ENCODE peak calls at places on chromosome 19, in five cellular contexts. One of them, this sample, is unnamed.

GRCh38 chr19:37987356-37988332 is 80.6 kb downstream of the SIPA1L3 start:
- DNase-seq in GM23248: no peak
- DNase-seq in neuronal stem cell: no peak
- DNase-seq in neural progenitor cell: peak; percentile 51
- DNase-seq in H1: no peak
- DNase-seq in this sample: no peak

GRCh38 chr19:33194884-33195710 is 967 bp downstream of the LRP3 start:
- DNase-seq in GM23248: peak; percentile 70
- DNase-seq in neuronal stem cell: no peak
- DNase-seq in neural progenitor cell: peak; percentile 59
- DNase-seq in H1: no peak
- DNase-seq in this sample: no peak

GRCh38 chr19:18789422-18789832 is 1.7 kb downstream of the COMP start:
- DNase-seq in GM23248: no peak
- DNase-seq in neuronal stem cell: no peak
- DNase-seq in neural progenitor cell: no peak
- DNase-seq in H1: no peak
- DNase-seq in this sample: no peak

GRCh38 chr19:49645592-49645991 is 3.6 kb downstream of the SCAF1 start:
- DNase-seq in GM23248: no peak
- DNase-seq in neuronal stem cell: no peak
- DNase-seq in neural progenitor cell: no peak
- DNase-seq in H1: no peak
- DNase-seq in this sample: no peak

GRCh38 chr19:2793126-2793525 is 7.8 kb downstream of the THOP1 start:
- DNase-seq in GM23248: no peak
- DNase-seq in neuronal stem cell: no peak
- DNase-seq in neural progenitor cell: no peak
- DNase-seq in H1: no peak
- DNase-seq in this sample: no peak

GRCh38 chr19:10320602-10321416 is 5.0 kb upstream of the FDX2 start:
- DNase-seq in GM23248: no peak
- DNase-seq in neuronal stem cell: no peak
- DNase-seq in neural progenitor cell: no peak
- DNase-seq in H1: no peak
- DNase-seq in this sample: no peak

GRCh38 chr19:54517483-54517882 is 14.9 kb downstream of the LAIR2 start:
- DNase-seq in GM23248: peak; percentile 55
- DNase-seq in neuronal stem cell: peak; percentile 1
- DNase-seq in neural progenitor cell: peak; percentile 60
- DNase-seq in H1: no peak
- DNase-seq in this sample: no peak

GRCh38 chr19:55777528-55777927 is 8.6 kb downstream of the RFPL4AL1 start:
- DNase-seq in GM23248: no peak
- DNase-seq in neuronal stem cell: no peak
- DNase-seq in neural progenitor cell: no peak
- DNase-seq in H1: no peak
- DNase-seq in this sample: no peak

GRCh38 chr19:49911381-49912145 is 14.9 kb upstream of the IL4I1 start:
- DNase-seq in GM23248: no peak
- DNase-seq in neuronal stem cell: no peak
- DNase-seq in neural progenitor cell: no peak
- DNase-seq in H1: no peak
- DNase-seq in this sample: no peak

GRCh38 chr19:13619203-13619632 is 112.9 kb upstream of the CACNA1A start:
- DNase-seq in GM23248: peak; percentile 82
- DNase-seq in neuronal stem cell: no peak
- DNase-seq in neural progenitor cell: no peak
- DNase-seq in H1: no peak
- DNase-seq in this sample: no peak

GRCh38 chr19:21901861-21902260 is 65.9 kb upstream of the ZNF43 start:
- DNase-seq in GM23248: no peak
- DNase-seq in neuronal stem cell: no peak
- DNase-seq in neural progenitor cell: no peak
- DNase-seq in H1: no peak
- DNase-seq in this sample: no peak

GRCh38 chr19:1748703-1749341 is 4.5 kb upstream of the ONECUT3 start:
- DNase-seq in GM23248: no peak
- DNase-seq in neuronal stem cell: no peak
- DNase-seq in neural progenitor cell: no peak
- DNase-seq in H1: no peak
- DNase-seq in this sample: no peak

GRCh38 chr19:49689133-49690072 is at the start of gene ADM5:
- DNase-seq in GM23248: peak; percentile 51
- DNase-seq in neuronal stem cell: no peak
- DNase-seq in neural progenitor cell: peak; percentile 56
- DNase-seq in H1: no peak
- DNase-seq in this sample: no peak

GRCh38 chr19:16345457-16345856 is 20.8 kb downstream of the KLF2 start:
- DNase-seq in GM23248: no peak
- DNase-seq in neuronal stem cell: no peak
- DNase-seq in neural progenitor cell: no peak
- DNase-seq in H1: no peak
- DNase-seq in this sample: no peak

GRCh38 chr19:7819337-7819736 is 10.7 kb upstream of the EVI5L start:
- DNase-seq in GM23248: no peak
- DNase-seq in neuronal stem cell: no peak
- DNase-seq in neural progenitor cell: no peak
- DNase-seq in H1: no peak
- DNase-seq in this sample: no peak

GRCh38 chr19:50694815-50695145 is 24.8 kb downstream of the SHANK1 start:
- DNase-seq in GM23248: no peak
- DNase-seq in neuronal stem cell: no peak
- DNase-seq in neural progenitor cell: no peak
- DNase-seq in H1: no peak
- DNase-seq in this sample: no peak

GRCh38 chr19:31154021-31154420 is 195.2 kb downstream of the TSHZ3 start:
- DNase-seq in GM23248: peak; percentile 24
- DNase-seq in neuronal stem cell: no peak
- DNase-seq in neural progenitor cell: no peak
- DNase-seq in H1: no peak
- DNase-seq in this sample: peak; percentile 99

GRCh38 chr19:1089891-1090290 is 5.3 kb downstream of the POLR2E start:
- DNase-seq in GM23248: no peak
- DNase-seq in neuronal stem cell: no peak
- DNase-seq in neural progenitor cell: no peak
- DNase-seq in H1: no peak
- DNase-seq in this sample: no peak

GRCh38 chr19:38932425-38933179 is 1.9 kb downstream of the MRPS12 start:
- DNase-seq in GM23248: peak; percentile 65
- DNase-seq in neuronal stem cell: no peak
- DNase-seq in neural progenitor cell: peak; percentile 62
- DNase-seq in H1: no peak
- DNase-seq in this sample: no peak

GRCh38 chr19:39070888-39071287 is 13.3 kb upstream of the ACP7 start:
- DNase-seq in GM23248: peak; percentile 28
- DNase-seq in neuronal stem cell: no peak
- DNase-seq in neural progenitor cell: no peak
- DNase-seq in H1: no peak
- DNase-seq in this sample: no peak

GRCh38 chr19:2157452-2157851 is 6.1 kb upstream of the AP3D1 start:
- DNase-seq in GM23248: no peak
- DNase-seq in neuronal stem cell: no peak
- DNase-seq in neural progenitor cell: no peak
- DNase-seq in H1: no peak
- DNase-seq in this sample: no peak

GRCh38 chr19:39237200-39238184 is 7.3 kb downstream of the IFNL3 start:
- DNase-seq in GM23248: no peak
- DNase-seq in neuronal stem cell: no peak
- DNase-seq in neural progenitor cell: no peak
- DNase-seq in H1: no peak
- DNase-seq in this sample: no peak

GRCh38 chr19:52391135-52391534 is 6.5 kb upstream of the ZNF528 start:
- DNase-seq in GM23248: no peak
- DNase-seq in neuronal stem cell: no peak
- DNase-seq in neural progenitor cell: no peak
- DNase-seq in H1: no peak
- DNase-seq in this sample: no peak

GRCh38 chr19:7104783-7105447 is 35.4 kb downstream of the ZNF557 start:
- DNase-seq in GM23248: no peak
- DNase-seq in neuronal stem cell: no peak
- DNase-seq in neural progenitor cell: no peak
- DNase-seq in H1: no peak
- DNase-seq in this sample: no peak

GRCh38 chr19:5078179-5078578 is 109.3 kb downstream of the KDM4B start:
- DNase-seq in GM23248: no peak
- DNase-seq in neuronal stem cell: no peak
- DNase-seq in neural progenitor cell: no peak
- DNase-seq in H1: no peak
- DNase-seq in this sample: no peak
- H3K27me3 ChIP-seq in GM23248: no peaks in the 10 kb centered on the region
- H3K27me3 ChIP-seq in neuronal stem cell: no peaks in the 10 kb centered on the region
- H3K27me3 ChIP-seq in neural progenitor cell: no peaks in the 10 kb centered on the region
- H3K27me3 ChIP-seq in H1: no peaks in the 10 kb centered on the region
- H3K27me3 ChIP-seq in this sample: no peaks in the 10 kb centered on the region

GRCh38 chr19:46487802-46488445 is 7.7 kb downstream of the PNMA8B start:
- DNase-seq in GM23248: peak; percentile 85
- DNase-seq in neuronal stem cell: peak; percentile 85
- DNase-seq in neural progenitor cell: peak; percentile 91
- DNase-seq in H1: peak; percentile 39
- DNase-seq in this sample: no peak
- H3K4me2 ChIP-seq in GM23248: peak overlapping the region; percentile 97
- H3K4me2 ChIP-seq in neuronal stem cell: peak overlapping the region; percentile 64
- H3K4me2 ChIP-seq in neural progenitor cell: peak overlapping the region; percentile 97
- H3K4me2 ChIP-seq in H1: peak overlapping the region; percentile 53
- H3K4me2 ChIP-seq in this sample: peak overlapping the region; percentile 83

DNA sequence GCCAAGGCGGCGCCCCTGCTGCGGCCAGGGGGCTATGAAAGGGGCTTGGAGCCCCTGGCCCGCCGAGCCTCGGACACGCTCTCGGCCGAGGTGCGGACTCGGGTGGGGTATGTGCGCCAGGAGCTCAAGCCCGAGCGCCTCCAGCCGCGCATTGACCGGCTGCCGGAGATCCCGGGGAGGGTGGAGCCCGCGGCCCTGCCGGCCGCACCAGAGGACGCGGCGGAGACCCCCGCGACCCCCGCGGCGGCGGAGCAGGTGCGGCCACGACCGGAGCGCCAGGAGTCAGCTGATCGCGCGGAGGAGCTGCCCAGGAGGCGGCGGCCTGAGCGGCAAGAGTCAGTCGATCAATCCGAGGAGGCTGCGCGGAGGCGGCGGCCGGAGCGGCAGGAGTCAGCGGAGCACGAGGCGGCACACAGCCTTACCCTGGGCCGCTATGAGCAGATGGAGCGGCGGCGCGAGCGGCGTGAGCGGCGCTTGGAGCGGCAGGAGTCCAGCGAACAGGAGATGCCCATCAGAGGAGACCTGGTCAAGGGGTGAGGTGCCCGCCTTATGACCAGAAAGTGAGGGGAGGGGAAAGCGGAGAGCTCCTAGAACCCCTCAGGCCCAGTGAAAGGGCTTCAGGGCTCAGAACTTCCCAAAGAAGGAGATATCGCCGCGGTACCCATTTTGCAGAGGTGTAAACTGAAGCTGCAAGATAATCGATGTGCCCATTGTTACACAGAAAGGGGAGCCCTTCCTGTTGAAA is 8.8 kb upstream of the SHKBP1 start:
- DNase-seq in GM23248: peak; percentile 35
- DNase-seq in neuronal stem cell: no peak
- DNase-seq in neural progenitor cell: peak; percentile 63
- DNase-seq in H1: no peak
- DNase-seq in this sample: no peak
- H3K27me3 ChIP-seq in GM23248: peaks cover 3% of the 10 kb centered on the region
- H3K27me3 ChIP-seq in neuronal stem cell: peaks cover 48% of the 10 kb centered on the region
- H3K27me3 ChIP-seq in neural progenitor cell: peaks cover 75% of the 10 kb centered on the region
- H3K27me3 ChIP-seq in H1: peaks cover 52% of the 10 kb centered on the region
- H3K27me3 ChIP-seq in this sample: peaks cover 22% of the 10 kb centered on the region

GRCh38 chr19:35843676-35844481 is 8.4 kb downstream of the NPHS1 start:
- DNase-seq in GM23248: peak; percentile 18
- DNase-seq in neuronal stem cell: no peak
- DNase-seq in neural progenitor cell: peak; percentile 73
- DNase-seq in H1: no peak
- DNase-seq in this sample: no peak

GRCh38 chr19:35845215-35846037 is 6.9 kb downstream of the NPHS1 start:
- DNase-seq in GM23248: peak; percentile 52
- DNase-seq in neuronal stem cell: no peak
- DNase-seq in neural progenitor cell: peak; percentile 49
- DNase-seq in H1: no peak
- DNase-seq in this sample: no peak

GRCh38 chr19:35847911-35848310 is 4.4 kb downstream of the NPHS1 start:
- DNase-seq in GM23248: no peak
- DNase-seq in neuronal stem cell: no peak
- DNase-seq in neural progenitor cell: no peak
- DNase-seq in H1: no peak
- DNase-seq in this sample: no peak

GRCh38 chr19:35844482-35845214 is 7.7 kb downstream of the NPHS1 start:
- DNase-seq in GM23248: no peak
- DNase-seq in neuronal stem cell: no peak
- DNase-seq in neural progenitor cell: no peak
- DNase-seq in H1: no peak
- DNase-seq in this sample: no peak

GRCh38 chr19:35846038-35846668 is 6.2 kb downstream of the NPHS1 start:
- DNase-seq in GM23248: peak; percentile 42
- DNase-seq in neuronal stem cell: no peak
- DNase-seq in neural progenitor cell: peak; percentile 35
- DNase-seq in H1: no peak
- DNase-seq in this sample: no peak
- H3K4me2 ChIP-seq in GM23248: no peak overlapping the region
- H3K4me2 ChIP-seq in neuronal stem cell: peak overlapping the region; percentile 11
- H3K4me2 ChIP-seq in neural progenitor cell: peak overlapping the region; percentile 59
- H3K4me2 ChIP-seq in H1: peak overlapping the region; percentile 95
- H3K4me2 ChIP-seq in this sample: no peak overlapping the region

DNA sequence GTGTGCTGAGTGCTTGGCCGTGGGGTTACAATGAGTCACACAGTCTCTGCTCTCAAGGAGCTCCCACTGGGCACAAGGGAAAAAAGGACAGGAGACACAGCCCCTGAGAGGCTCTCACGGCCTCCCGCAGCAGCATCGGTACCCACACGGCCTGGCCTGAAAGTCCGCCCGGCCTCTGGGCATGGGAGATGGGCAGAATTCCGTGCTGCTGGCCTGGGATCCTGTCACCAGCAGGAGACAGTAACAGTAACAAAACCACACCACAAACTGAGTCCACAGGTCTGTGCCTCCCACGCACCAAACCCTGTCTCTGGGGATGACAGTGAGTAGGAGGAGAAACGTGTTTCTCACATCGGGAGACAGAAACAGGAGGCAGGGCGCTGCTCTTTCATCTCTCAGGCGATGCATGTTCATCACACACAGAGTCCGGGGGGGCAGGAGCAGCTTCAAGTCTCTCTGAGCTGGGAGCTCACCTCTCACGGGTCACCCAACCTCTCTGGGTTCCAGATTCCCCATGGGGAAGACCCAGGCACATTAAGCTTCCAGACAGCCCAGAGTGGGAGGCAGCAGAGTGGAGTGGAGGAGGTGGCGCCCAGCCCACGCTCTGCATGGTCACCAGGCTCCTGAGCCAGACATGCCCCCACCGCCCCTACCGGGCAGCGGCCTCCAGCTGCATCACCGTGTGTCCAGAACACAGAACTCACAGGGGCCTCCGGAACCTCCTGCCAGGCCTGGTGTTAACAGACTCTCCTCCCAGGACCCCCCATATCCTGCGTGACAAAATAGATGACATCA is 124.7 kb upstream of the VSTM2B start:
- DNase-seq in GM23248: peak; percentile 6
- DNase-seq in neuronal stem cell: no peak
- DNase-seq in neural progenitor cell: no peak
- DNase-seq in H1: no peak
- DNase-seq in this sample: no peak
- H3K27me3 ChIP-seq in GM23248: peaks cover 14% of the 10 kb centered on the region
- H3K27me3 ChIP-seq in neuronal stem cell: peaks cover 2% of the 10 kb centered on the region
- H3K27me3 ChIP-seq in neural progenitor cell: no peaks in the 10 kb centered on the region
- H3K27me3 ChIP-seq in H1: peaks cover 2% of the 10 kb centered on the region
- H3K27me3 ChIP-seq in this sample: no peaks in the 10 kb centered on the region

This sample was measured in keratinocyte.